ENCODE peak calls at places on chromosome 5, in nine cellular contexts. O is brain microvascular endothelial cell; B is AG10803; I is activated CD8-positive, alpha-beta T cell treated with anti-CD3 and anti-CD28 coated beads for 36 hours; Z is GM13977; T is HFFc6; S is spleen; W is CD4-positive, alpha-beta T cell; C is left ventricle myocardium inferior. D is an unnamed sample.

GRCh38 chr5:59598547-59598874 is 295.0 kb downstream of the PDE4D start:
- DNase-seq in O (no peak), C (no peak), S (no peak), Z (no peak), B (no peak), W (no peak), I (no peak), T (no peak), D (no peak)

GRCh38 chr5:145887976-145888574 is 15.3 kb upstream of the GRXCR2 start:
- DNase-seq in T (peak), O (peak), C (no peak), B (peak), W (no peak), Z (no peak), I (peak), S (no peak), D (peak)

GRCh38 chr5:59036274-59036961 is 453.5 kb downstream of the RAB3C start:
- DNase-seq in Z (no peak), T (peak), S (no peak), W (peak), C (no peak), B (peak), I (peak), O (peak), D (no peak)

GRCh38 chr5:109612278-109612905 is 77.3 kb upstream of the MAN2A1 start:
- DNase-seq in O (no peak), W (no peak), Z (no peak), I (no peak), S (no peak), B (no peak), T (no peak), C (no peak), D (no peak)

GRCh38 chr5:135217669-135218485 is 181.2 kb downstream of the MACROH2A1 start:
- DNase-seq in T (no peak), Z (no peak), W (no peak), O (no peak), C (no peak), I (no peak), S (peak), B (no peak), D (no peak)

GRCh38 chr5:1510631-1511030 is 13.1 kb downstream of the LPCAT1 start:
- DNase-seq in B (no peak), I (no peak), Z (no peak), W (no peak), O (no peak), T (no peak), S (peak), C (peak), D (no peak)

GRCh38 chr5:78641060-78641474 is 7.5 kb downstream of the LHFPL2 start:
- DNase-seq in B (no peak), C (no peak), I (no peak), W (no peak), S (no peak), Z (no peak), O (no peak), T (no peak), D (no peak)

GRCh38 chr5:134494780-134495179 is 30.7 kb upstream of the JADE2 start:
- DNase-seq in Z (no peak), W (no peak), S (no peak), T (no peak), O (no peak), I (no peak), B (no peak), C (no peak), D (no peak)

GRCh38 chr5:99105216-99105615 is 176.4 kb upstream of the CHD1 start:
- DNase-seq in Z (no peak), S (no peak), T (no peak), C (no peak), I (no peak), O (no peak), B (no peak), W (no peak), D (no peak)

GRCh38 chr5:55691265-55692105 is 20.6 kb downstream of the SLC38A9 start:
- DNase-seq in Z (peak), W (no peak), T (peak), O (no peak), I (no peak), B (peak), S (no peak), C (no peak), D (no peak)

GRCh38 chr5:38540348-38540747 is 16.1 kb downstream of the LIFR start:
- DNase-seq in Z (no peak), T (no peak), O (no peak), W (no peak), S (no peak), C (peak), B (no peak), I (no peak), D (no peak)

GRCh38 chr5:110053205-110053604 is 363.5 kb downstream of the MAN2A1 start:
- DNase-seq in C (no peak), I (no peak), T (no peak), Z (no peak), W (no peak), S (no peak), B (no peak), O (no peak), D (no peak)

DNA sequence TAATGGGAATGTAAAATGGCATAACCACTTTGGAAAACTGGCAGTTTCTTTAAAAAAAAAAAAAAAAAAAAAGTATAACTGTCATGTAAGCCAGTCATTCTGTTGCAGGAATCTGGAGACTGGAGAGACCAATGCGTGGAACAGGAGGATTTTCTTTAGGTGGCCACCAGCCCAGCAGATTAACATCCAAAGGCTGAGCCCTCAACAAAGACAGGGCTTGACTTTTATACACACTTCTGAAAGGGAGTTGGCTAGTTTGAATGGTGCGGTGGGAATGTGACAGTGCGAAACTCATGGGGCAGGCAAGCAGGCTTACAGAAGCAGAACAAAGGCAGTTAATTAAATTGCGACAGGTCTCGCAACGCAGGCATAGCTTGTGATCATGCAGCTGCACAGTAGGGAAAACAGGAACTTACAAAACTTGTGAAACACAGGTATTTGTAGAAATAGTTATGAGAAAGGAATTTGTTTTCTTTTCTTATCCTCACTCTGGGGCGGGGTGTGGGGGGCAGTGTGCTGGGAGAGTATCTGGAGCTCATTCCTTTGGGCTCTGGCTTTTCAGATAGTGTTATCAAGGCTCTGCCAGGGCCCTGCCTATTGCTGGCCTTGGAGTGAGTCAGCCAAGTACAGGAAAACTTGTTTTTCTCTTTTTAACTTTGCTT is 12.0 kb downstream of the UIMC1 start:
- DNase-seq in B (peak), I (no peak), O (peak), Z (no peak), T (no peak), S (peak), W (no peak), C (peak), D (no peak)
- TF ChIP-seq CTCF in B (no peak), I (no peak), O (no peak), Z (no peak), T (no peak), S (no peak), W (no peak), C (no peak), D (no peak)

DNA sequence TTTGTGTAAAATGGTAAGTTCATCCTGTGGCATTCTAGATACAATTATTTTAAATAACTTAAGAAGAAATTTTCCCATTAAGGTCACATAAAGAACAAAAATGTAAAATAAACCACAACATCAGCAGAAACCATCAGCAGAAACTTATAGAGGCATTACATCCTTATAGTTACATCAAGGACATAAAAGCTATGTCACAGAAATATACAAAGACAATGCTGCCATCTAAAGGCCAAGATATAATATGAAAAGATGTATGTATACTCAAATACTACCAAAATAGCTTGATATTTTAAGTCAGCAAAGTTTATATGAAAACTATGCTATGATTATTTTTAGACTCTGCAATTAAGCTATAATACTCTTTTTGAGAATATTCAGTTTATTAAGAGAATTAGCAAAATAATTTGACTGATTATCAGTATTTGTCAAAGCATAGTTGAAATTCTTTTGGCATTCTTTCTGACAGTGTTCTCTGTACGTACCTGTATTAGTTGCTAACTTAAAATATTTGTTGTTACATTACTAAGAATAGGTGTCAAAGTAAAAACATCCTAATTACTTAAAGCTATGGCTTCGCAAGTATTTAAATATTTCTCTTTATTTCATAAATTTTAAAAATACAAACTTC is 36.2 kb downstream of the FBXL17 start:
- DNase-seq in B (peak), I (no peak), T (peak), C (no peak), O (no peak), S (no peak), W (no peak), Z (peak), D (no peak)
- TF ChIP-seq CTCF in B (peak), I (peak), T (peak), C (peak), O (no peak), S (peak), W (peak), Z (peak), D (peak)

GRCh38 chr5:167906209-167906853 is 385.1 kb upstream of the WWC1 start:
- DNase-seq in O (no peak), B (no peak), W (no peak), C (no peak), S (no peak), T (no peak), I (no peak), Z (no peak), D (no peak)
- TF ChIP-seq CTCF in O (no peak), B (no peak), W (no peak), C (no peak), S (no peak), T (no peak), I (no peak), Z (no peak), D (no peak)

GRCh38 chr5:180391276-180391675 is 38.1 kb upstream of the GFPT2 start:
- DNase-seq in B (no peak), T (no peak), Z (no peak), O (no peak), C (no peak), I (no peak), S (no peak), W (no peak), D (no peak)

GRCh38 chr5:180387798-180388197 is 34.7 kb upstream of the GFPT2 start:
- DNase-seq in Z (no peak), S (no peak), O (no peak), T (no peak), I (no peak), B (no peak), W (no peak), C (no peak), D (no peak)

GRCh38 chr5:180389252-180390101 is 36.3 kb upstream of the GFPT2 start:
- DNase-seq in O (no peak), T (no peak), S (no peak), B (no peak), W (no peak), Z (no peak), I (no peak), C (peak), D (no peak)

GRCh38 chr5:180394031-180394636 is 41.0 kb upstream of the GFPT2 start:
- DNase-seq in T (no peak), S (no peak), B (no peak), Z (no peak), W (no peak), C (no peak), I (no peak), O (no peak), D (no peak)

DNA sequence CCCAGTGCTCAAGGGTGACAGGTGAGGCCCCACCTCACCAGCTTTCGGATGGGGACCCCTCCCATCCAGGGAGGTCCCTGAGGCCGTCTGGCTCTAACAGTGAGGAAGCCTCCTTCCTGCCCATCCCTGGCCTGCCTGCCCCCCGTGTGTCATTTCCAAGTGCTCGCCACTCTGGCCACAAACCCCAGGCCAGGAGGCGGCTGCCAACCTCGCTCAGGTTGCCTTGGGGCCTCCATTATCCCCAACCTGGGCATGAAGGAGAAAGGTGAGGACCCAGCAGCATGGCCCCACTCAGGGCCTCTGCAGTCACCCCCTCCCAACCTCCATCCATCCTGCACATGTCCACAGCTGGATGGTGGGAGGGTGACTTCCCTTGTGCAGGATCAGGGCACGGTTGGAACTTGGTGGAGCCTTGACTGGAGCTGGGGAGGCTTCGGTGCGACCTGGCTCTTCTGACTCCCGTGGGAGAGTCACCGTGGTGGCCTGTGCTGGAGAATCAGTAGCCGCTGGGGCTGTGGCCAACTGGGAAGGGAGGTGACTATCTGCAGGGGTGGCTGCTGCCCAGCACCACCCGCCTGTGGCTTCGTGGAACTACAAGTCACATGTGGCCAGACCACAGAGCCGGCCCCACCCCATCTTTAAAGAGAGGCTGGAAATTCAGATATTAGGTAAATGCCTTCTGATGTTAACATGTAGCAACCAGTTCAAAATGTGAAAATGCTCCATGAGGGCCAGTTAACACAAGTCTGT is 37.5 kb upstream of the GFPT2 start:
- DNase-seq in C (no peak), Z (no peak), W (no peak), O (no peak), T (no peak), B (no peak), I (no peak), S (no peak), D (no peak)
- TF ChIP-seq CTCF in C (no peak), Z (no peak), W (no peak), O (peak), T (no peak), B (no peak), I (no peak), S (no peak), D (no peak)

GRCh38 chr5:122073864-122074263 is 4.2 kb downstream of the LOX start:
- DNase-seq in S (no peak), T (no peak), Z (no peak), I (no peak), C (no peak), O (no peak), B (no peak), W (no peak), D (no peak)

GRCh38 chr5:122076669-122077450 is 1.2 kb downstream of the LOX start:
- DNase-seq in W (peak), B (peak), T (peak), O (peak), C (peak), Z (peak), I (peak), S (peak), D (peak)

GRCh38 chr5:122078116-122078865 is at the start of gene LOX:
- DNase-seq in C (peak), B (peak), Z (peak), O (peak), S (no peak), I (peak), W (no peak), T (peak), D (peak)

GRCh38 chr5:122076023-122076422 is 2.0 kb downstream of the LOX start:
- DNase-seq in S (no peak), B (peak), C (no peak), I (no peak), O (no peak), Z (peak), W (no peak), T (peak), D (no peak)

GRCh38 chr5:122077451-122078115 is 476 bp downstream of the LOX start:
- DNase-seq in B (no peak), O (peak), I (no peak), C (no peak), Z (peak), S (peak), W (no peak), T (no peak), D (peak)
- TF ChIP-seq CTCF in B (no peak), O (no peak), I (no peak), C (no peak), Z (no peak), S (no peak), W (no peak), T (no peak), D (no peak)